ENCODE peak calls at places on chromosomes 13 and 19, in six cellular contexts. R, G, P, T, M and O are unnamed samples. For H3K27me3, the result is how much of the 10 kb centered on the place peaks cover.

GRCh38 chr13:92842145-92842544 is 384.5 kb upstream of the GPC6 start:
- DNase-seq in R (no peak), G (no peak), P (no peak), T (no peak), M (no peak), O (no peak)

GRCh38 chr19:10193666-10194499 is 870 bp downstream of the DNMT1 start:
- DNase-seq in R (peak), G (peak), P (peak), T (no peak), M (peak), O (peak)

GRCh38 chr19:47421844-47422395 is 2.6 kb upstream of the MEIS3 start:
- DNase-seq in R (no peak), G (peak), P (no peak), T (no peak), M (no peak), O (no peak)

GRCh38 chr19:58346961-58347929 is 6.0 kb downstream of the A1BG start:
- DNase-seq in R (peak), G (peak), P (peak), T (peak), M (no peak), O (peak)

GRCh38 chr13:20616059-20616797 is 49.3 kb downstream of the IFT88 start:
- DNase-seq in R (no peak), G (no peak), P (no peak), T (no peak), M (no peak), O (no peak)

GRCh38 chr13:76812206-76812882 is 73.9 kb downstream of the KCTD12 start:
- DNase-seq in R (no peak), G (no peak), P (no peak), T (no peak), M (no peak), O (peak)

GRCh38 chr19:38736036-38736412 is 8.2 kb downstream of the CAPN12 start:
- DNase-seq in R (peak), G (no peak), P (peak), T (peak), M (no peak), O (peak)

GRCh38 chr19:10044390-10044789 is 31.1 kb downstream of the RDH8 start:
- DNase-seq in R (no peak), G (no peak), P (no peak), T (no peak), M (no peak), O (no peak)

GRCh38 chr19:45528149-45528743 is 21.0 kb downstream of the VASP start:
- DNase-seq in R (no peak), G (no peak), P (no peak), T (no peak), M (peak), O (peak)

GRCh38 chr13:30051531-30052060 is 201.2 kb upstream of the UBL3 start:
- DNase-seq in R (no peak), G (no peak), P (no peak), T (no peak), M (no peak), O (no peak)

GRCh38 chr13:38952827-38953226 is 37.8 kb downstream of the STOML3 start:
- DNase-seq in R (no peak), G (no peak), P (no peak), T (no peak), M (no peak), O (no peak)

GRCh38 chr13:113479179-113479578 is 11.3 kb downstream of the DCUN1D2 start:
- DNase-seq in R (no peak), G (no peak), P (no peak), T (no peak), M (no peak), O (no peak)

GRCh38 chr19:29793116-29793727 is 18.6 kb upstream of the CCNE1 start:
- DNase-seq in R (no peak), G (no peak), P (no peak), T (no peak), M (no peak), O (no peak)

GRCh38 chr19:43425567-43426392 is 11.1 kb downstream of the TEX101 start:
- DNase-seq in R (peak), G (no peak), P (peak), T (no peak), M (no peak), O (no peak)

GRCh38 chr13:110627761-110628476 is 12.6 kb downstream of the NAXD start:
- DNase-seq in R (no peak), G (no peak), P (no peak), T (no peak), M (no peak), O (no peak)

GRCh38 chr19:46134527-46134926 is 10.0 kb upstream of the IGFL3 start:
- DNase-seq in R (no peak), G (peak), P (no peak), T (no peak), M (no peak), O (no peak)

GRCh38 chr19:9885077-9885552 is 50.0 kb downstream of the PIN1 start:
- DNase-seq in R (no peak), G (no peak), P (no peak), T (no peak), M (no peak), O (peak)

GRCh38 chr19:36528921-36529518 is 949 bp upstream of the ZNF260 start:
- DNase-seq in R (no peak), G (peak), P (no peak), T (no peak), M (no peak), O (no peak)

GRCh38 chr13:95002968-95003813 is 290.8 kb upstream of the SOX21 start:
- DNase-seq in R (no peak), G (peak), P (no peak), T (no peak), M (no peak), O (no peak)

GRCh38 chr19:39341122-39341719 is 1.0 kb upstream of the SAMD4B start:
- DNase-seq in R (no peak), G (peak), P (peak), T (no peak), M (no peak), O (no peak)

GRCh38 chr13:77544365-77544764 is 8.9 kb downstream of the SCEL start:
- DNase-seq in R (no peak), G (no peak), P (peak), T (no peak), M (no peak), O (peak)

GRCh38 chr19:50257141-50257540 is 53.7 kb downstream of the MYH14 start:
- DNase-seq in R (no peak), G (no peak), P (no peak), T (no peak), M (no peak), O (no peak)

GRCh38 chr13:75399168-75399878 is 82.6 kb downstream of the TBC1D4 start:
- DNase-seq in R (no peak), G (peak), P (no peak), T (no peak), M (no peak), O (no peak)

GRCh38 chr19:2702170-2703076 is at the start of gene GNG7:
- DNase-seq in R (peak), G (no peak), P (peak), T (peak), M (peak), O (peak)

GRCh38 chr13:25267715-25268114 is 19.6 kb downstream of the MTMR6 start:
- DNase-seq in R (no peak), G (no peak), P (no peak), T (no peak), M (no peak), O (no peak)

GRCh38 chr19:44988896-44989563 is 12.2 kb upstream of the RELB start:
- DNase-seq in R (peak), G (peak), P (peak), T (peak), M (no peak), O (peak)

GRCh38 chr19:49472936-49473335 is 1.1 kb upstream of the FLT3LG start:
- DNase-seq in R (peak), G (no peak), P (no peak), T (no peak), M (no peak), O (no peak)

GRCh38 chr13:113849546-113849945 is 14.3 kb downstream of the GAS6 start:
- DNase-seq in R (no peak), G (no peak), P (no peak), T (no peak), M (no peak), O (no peak)

GRCh38 chr19:47390533-47391488 is 28.5 kb downstream of the MEIS3 start:
- DNase-seq in R (no peak), G (no peak), P (no peak), T (no peak), M (no peak), O (no peak)

GRCh38 chr13:20270163-20270865 is 38.2 kb upstream of the GJB6 start:
- DNase-seq in R (no peak), G (no peak), P (no peak), T (no peak), M (no peak), O (no peak)

GRCh38 chr19:31316201-31316951 is 32.9 kb downstream of the TSHZ3 start:
- DNase-seq in R (no peak), G (no peak), P (peak), T (no peak), M (no peak), O (peak)

GRCh38 chr13:77136902-77137420 is 110.0 kb upstream of the FBXL3 start:
- DNase-seq in R (no peak), G (no peak), P (no peak), T (no peak), M (no peak), O (no peak)

GRCh38 chr19:12224676-12225075 is 61.8 kb downstream of the ZNF136 start:
- DNase-seq in R (no peak), G (no peak), P (no peak), T (no peak), M (no peak), O (no peak)

GRCh38 chr19:41447732-41448332 is 4.9 kb downstream of the ERICH4 start:
- DNase-seq in R (no peak), G (no peak), P (no peak), T (no peak), M (no peak), O (no peak)

GRCh38 chr19:41449865-41450178 is 6.9 kb downstream of the ERICH4 start:
- DNase-seq in R (no peak), G (no peak), P (no peak), T (no peak), M (no peak), O (no peak)

GRCh38 chr19:41445575-41445974 is 2.6 kb downstream of the ERICH4 start:
- DNase-seq in R (no peak), G (no peak), P (no peak), T (no peak), M (no peak), O (no peak)

GRCh38 chr19:41452584-41453275 is 9.8 kb downstream of the ERICH4 start:
- DNase-seq in R (no peak), G (no peak), P (no peak), T (no peak), M (no peak), O (no peak)

DNA sequence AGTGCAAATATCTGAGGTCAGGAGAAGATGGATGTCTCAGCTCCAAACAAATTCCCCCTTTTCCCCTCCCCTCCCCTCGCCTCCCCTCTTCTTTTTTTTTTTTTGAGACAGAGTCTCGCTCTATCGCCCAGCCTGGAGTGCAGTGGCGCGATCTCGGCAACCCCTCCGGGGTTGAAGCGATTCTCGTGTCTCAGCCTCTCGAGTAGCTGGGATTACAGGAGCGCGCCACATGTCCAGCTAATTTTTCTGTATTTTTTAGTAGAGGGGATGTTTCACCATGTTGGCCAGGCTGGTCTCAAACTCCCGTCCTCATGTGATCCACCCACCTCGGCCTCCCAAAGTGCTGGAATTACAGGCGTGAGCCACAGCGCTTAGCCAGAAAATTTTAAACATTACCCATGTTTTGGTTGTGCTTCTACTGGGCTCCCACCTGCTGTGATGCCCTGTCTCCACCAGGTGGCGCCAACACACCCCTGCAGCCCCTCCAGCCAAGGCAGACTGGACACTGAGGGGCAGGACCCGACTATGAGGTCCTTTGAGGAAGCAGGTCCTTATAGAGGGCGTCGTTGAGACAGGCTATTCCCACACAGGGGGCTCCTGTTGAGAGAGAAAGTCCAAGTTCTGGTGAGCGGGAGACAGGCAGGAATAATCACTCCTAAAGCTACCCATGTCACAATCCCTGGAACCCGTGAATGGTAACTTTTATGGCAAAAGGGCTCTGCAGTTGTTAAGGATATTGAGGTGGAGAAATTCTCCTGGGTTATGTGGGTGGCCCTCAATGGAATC is 6.3 kb downstream of the ERICH4 start:
- DNase-seq in R (peak), G (peak), P (peak), T (peak), M (peak), O (peak)
- H3K4me3 ChIP-seq in R (no peak), G (peak), P (no peak), T (peak), M (no peak), O (peak)

DNA sequence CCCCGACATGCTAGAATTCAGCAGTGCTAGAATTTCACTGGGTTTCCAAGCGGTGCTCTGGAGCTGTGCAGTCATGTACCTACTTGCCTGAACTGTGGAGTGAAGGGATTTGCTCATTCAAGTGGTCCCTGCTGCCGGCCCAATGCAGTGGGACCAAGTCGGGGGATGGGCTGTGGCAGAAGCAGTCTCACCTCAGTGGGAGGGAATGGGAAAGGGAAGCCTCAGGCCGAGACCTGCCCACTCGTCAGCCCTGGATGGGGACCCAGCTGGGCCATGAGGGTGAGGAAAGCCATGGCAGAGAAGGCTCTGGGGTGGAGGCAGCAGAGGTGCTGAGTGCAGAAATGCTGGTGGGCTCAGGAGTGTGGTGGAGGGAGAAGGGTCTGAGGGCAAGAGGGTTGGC is 14.9 kb downstream of the KLHL26 start:
- DNase-seq in R (peak), G (no peak), P (no peak), T (no peak), M (no peak), O (no peak)
- H3K27ac ChIP-seq in R (peak), G (no peak), P (peak), T (no peak), M (no peak), O (no peak)

GRCh38 chr19:34904521-34904845 is 22.2 kb upstream of the ZNF30 start:
- DNase-seq in R (no peak), G (no peak), P (no peak), T (no peak), M (no peak), O (no peak)
- H3K27me3 ChIP-seq in R (under half), G (under half), P (half or more), T (under half), M (under half), O (under half)

GRCh38 chr19:1000095-1000494 is at the start of gene GRIN3B:
- DNase-seq in R (peak), G (peak), P (peak), T (peak), M (peak), O (no peak)
- H3K4me3 ChIP-seq in R (no peak), G (no peak), P (no peak), T (no peak), M (peak), O (peak)

DNA sequence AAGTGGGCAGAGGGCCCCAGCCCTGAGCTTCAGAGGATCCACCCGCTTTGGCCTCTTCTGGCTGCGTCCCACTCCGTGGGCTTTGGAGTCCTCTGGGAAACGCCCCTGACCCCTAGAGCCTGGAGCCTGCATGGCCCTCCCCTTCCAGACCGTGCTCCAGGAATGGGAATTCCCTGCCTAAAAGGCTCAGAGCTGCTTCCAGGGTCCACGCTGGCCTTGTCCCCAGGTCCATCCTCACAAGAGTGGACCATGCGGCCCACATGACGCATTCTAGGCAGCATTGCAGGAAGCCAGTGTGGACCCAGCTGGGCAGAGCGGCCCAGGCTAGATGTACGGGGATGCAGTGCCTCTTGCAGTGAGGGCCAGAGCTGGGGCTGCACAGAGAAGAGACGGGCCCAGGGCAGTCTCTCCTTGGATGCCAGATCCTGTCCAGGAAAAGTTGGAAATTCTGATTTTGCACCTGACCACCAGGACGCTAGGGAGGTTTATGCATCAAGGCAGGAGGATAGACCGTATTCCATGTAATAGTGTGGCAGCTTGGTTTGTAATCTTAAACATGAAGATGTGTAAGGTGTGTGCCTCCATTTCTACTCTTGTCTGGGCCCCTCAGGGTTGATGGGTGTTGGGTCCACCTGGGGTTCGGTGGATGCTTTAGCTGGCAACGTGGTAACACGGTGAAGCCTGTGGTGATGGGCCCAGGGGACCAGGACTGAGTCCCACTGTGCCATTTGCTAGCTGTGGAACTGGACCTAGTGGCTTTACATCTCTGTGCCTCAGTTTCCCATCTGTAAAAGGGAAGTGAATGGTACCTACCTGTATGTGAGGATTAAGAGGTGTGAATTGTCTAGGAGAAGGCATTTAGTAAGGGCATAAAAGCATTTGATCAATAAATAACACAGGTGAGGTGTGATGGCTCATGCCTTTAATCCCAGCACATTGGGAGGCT is 14.8 kb upstream of the FXYD3 start:
- DNase-seq in R (no peak), G (no peak), P (no peak), T (no peak), M (no peak), O (no peak)
- H3K27ac ChIP-seq in R (no peak), G (no peak), P (no peak), T (no peak), M (no peak), O (no peak)

DNA sequence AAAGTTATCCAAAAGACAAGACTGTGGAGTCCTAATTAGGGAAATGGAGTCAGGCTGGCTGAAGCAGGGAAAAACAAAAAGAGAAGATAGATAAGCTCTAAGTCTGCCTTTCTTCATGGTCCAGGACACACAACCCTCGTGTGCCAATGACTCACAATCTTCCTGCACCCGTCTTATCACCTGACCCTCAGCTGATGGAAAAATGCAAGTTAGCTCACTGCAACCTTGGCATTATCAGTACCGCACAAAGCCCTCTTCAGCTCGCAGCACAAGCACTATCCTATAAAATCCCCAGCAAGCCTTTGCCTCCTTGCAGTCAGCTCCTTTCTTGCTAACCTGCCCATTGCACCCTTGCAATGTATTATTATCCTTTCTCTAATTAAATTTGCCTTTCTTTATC is 4.3 kb downstream of the OR7A5 start:
- DNase-seq in R (no peak), G (no peak), P (no peak), T (no peak), M (no peak), O (no peak)
- H3K27me3 ChIP-seq in R (under half), G (under half), P (under half), T (under half), M (under half), O (under half)